ENCODE peak calls at places on chromosomes 2 and 18, in five cellular contexts. One of them, this sample, is unnamed.

GRCh38 chr2:156826342-156826933 is 390.3 kb downstream of the GPD2 start:
- DNase-seq in epithelial cell of prostate: no peak
- DNase-seq in tibial artery: no peak
- DNase-seq in mammary epithelial cell: peak
- DNase-seq in osteoblast: no peak
- DNase-seq in this sample: peak

GRCh38 chr2:96918754-96919550 is 49.1 kb upstream of the SEMA4C start:
- DNase-seq in epithelial cell of prostate: no peak
- DNase-seq in tibial artery: no peak
- DNase-seq in mammary epithelial cell: no peak
- DNase-seq in osteoblast: no peak
- DNase-seq in this sample: no peak

GRCh38 chr18:79784965-79785770 is 12.6 kb upstream of the KCNG2 start:
- DNase-seq in epithelial cell of prostate: no peak
- DNase-seq in tibial artery: no peak
- DNase-seq in mammary epithelial cell: peak
- DNase-seq in osteoblast: peak
- DNase-seq in this sample: no peak

GRCh38 chr18:79915161-79916127 is 36.0 kb downstream of the SLC66A2 start:
- DNase-seq in epithelial cell of prostate: no peak
- DNase-seq in tibial artery: peak
- DNase-seq in mammary epithelial cell: no peak
- DNase-seq in osteoblast: peak
- DNase-seq in this sample: no peak

GRCh38 chr18:59696311-59697235 is 650 bp downstream of the CCBE1 start:
- DNase-seq in epithelial cell of prostate: no peak
- DNase-seq in tibial artery: no peak
- DNase-seq in mammary epithelial cell: peak
- DNase-seq in osteoblast: no peak
- DNase-seq in this sample: peak

GRCh38 chr2:43312751-43313641 is 86.6 kb upstream of the ZFP36L2 start:
- DNase-seq in epithelial cell of prostate: no peak
- DNase-seq in tibial artery: no peak
- DNase-seq in mammary epithelial cell: no peak
- DNase-seq in osteoblast: peak
- DNase-seq in this sample: no peak

GRCh38 chr2:43802135-43802534 is 28.3 kb downstream of the DYNC2LI1 start:
- DNase-seq in epithelial cell of prostate: no peak
- DNase-seq in tibial artery: no peak
- DNase-seq in mammary epithelial cell: no peak
- DNase-seq in osteoblast: no peak
- DNase-seq in this sample: no peak

GRCh38 chr2:129375587-129375986 is 603.9 kb upstream of the RAB6C start:
- DNase-seq in epithelial cell of prostate: no peak
- DNase-seq in tibial artery: no peak
- DNase-seq in mammary epithelial cell: no peak
- DNase-seq in osteoblast: no peak
- DNase-seq in this sample: no peak

GRCh38 chr2:24399434-24400206 is 39.3 kb upstream of the ITSN2 start:
- DNase-seq in epithelial cell of prostate: no peak
- DNase-seq in tibial artery: no peak
- DNase-seq in mammary epithelial cell: no peak
- DNase-seq in osteoblast: no peak
- DNase-seq in this sample: no peak

GRCh38 chr2:65292461-65293127 is 65.0 kb downstream of the ACTR2 start:
- DNase-seq in epithelial cell of prostate: no peak
- DNase-seq in tibial artery: no peak
- DNase-seq in mammary epithelial cell: no peak
- DNase-seq in osteoblast: no peak
- DNase-seq in this sample: no peak

GRCh38 chr2:157897106-157897971 is 21.2 kb upstream of the ACVR1 start:
- DNase-seq in epithelial cell of prostate: no peak
- DNase-seq in tibial artery: no peak
- DNase-seq in mammary epithelial cell: no peak
- DNase-seq in osteoblast: no peak
- DNase-seq in this sample: no peak

GRCh38 chr18:48036641-48037421 is 106.4 kb upstream of the SMAD2 start:
- DNase-seq in epithelial cell of prostate: no peak
- DNase-seq in tibial artery: peak
- DNase-seq in mammary epithelial cell: no peak
- DNase-seq in osteoblast: peak
- DNase-seq in this sample: no peak

GRCh38 chr18:48784654-48785053 is 166.1 kb downstream of the SMAD7 start:
- DNase-seq in epithelial cell of prostate: no peak
- DNase-seq in tibial artery: no peak
- DNase-seq in mammary epithelial cell: no peak
- DNase-seq in osteoblast: peak
- DNase-seq in this sample: no peak

GRCh38 chr2:75139171-75139570 is 60.1 kb downstream of the TACR1 start:
- DNase-seq in epithelial cell of prostate: no peak
- DNase-seq in tibial artery: no peak
- DNase-seq in mammary epithelial cell: no peak
- DNase-seq in osteoblast: no peak
- DNase-seq in this sample: no peak

GRCh38 chr2:198040820-198041219 is 236.4 kb downstream of the PLCL1 start:
- DNase-seq in epithelial cell of prostate: no peak
- DNase-seq in tibial artery: no peak
- DNase-seq in mammary epithelial cell: no peak
- DNase-seq in osteoblast: no peak
- DNase-seq in this sample: no peak

GRCh38 chr2:156320491-156320896 is 12.0 kb downstream of the NR4A2 start:
- DNase-seq in epithelial cell of prostate: no peak
- DNase-seq in tibial artery: peak
- DNase-seq in mammary epithelial cell: no peak
- DNase-seq in osteoblast: peak
- DNase-seq in this sample: no peak

GRCh38 chr2:165176780-165177179 is 27.1 kb downstream of the SCN3A start:
- DNase-seq in epithelial cell of prostate: no peak
- DNase-seq in tibial artery: no peak
- DNase-seq in mammary epithelial cell: no peak
- DNase-seq in osteoblast: no peak
- DNase-seq in this sample: no peak

GRCh38 chr2:24409700-24410556 is 49.6 kb upstream of the ITSN2 start:
- DNase-seq in epithelial cell of prostate: no peak
- DNase-seq in tibial artery: peak
- DNase-seq in mammary epithelial cell: peak
- DNase-seq in osteoblast: peak
- DNase-seq in this sample: peak

GRCh38 chr2:115910270-115910669 is 1467.8 kb downstream of the DPP10 start:
- DNase-seq in epithelial cell of prostate: no peak
- DNase-seq in tibial artery: no peak
- DNase-seq in mammary epithelial cell: no peak
- DNase-seq in osteoblast: no peak
- DNase-seq in this sample: no peak

GRCh38 chr2:28904295-28904694 is 9.8 kb downstream of the WDR43 start:
- DNase-seq in epithelial cell of prostate: no peak
- DNase-seq in tibial artery: no peak
- DNase-seq in mammary epithelial cell: peak
- DNase-seq in osteoblast: no peak
- DNase-seq in this sample: no peak

GRCh38 chr18:79397288-79397829 is 1.6 kb downstream of the NFATC1 start:
- DNase-seq in epithelial cell of prostate: no peak
- DNase-seq in tibial artery: no peak
- DNase-seq in mammary epithelial cell: no peak
- DNase-seq in osteoblast: peak
- DNase-seq in this sample: no peak

GRCh38 chr2:241030883-241031282 is 32.5 kb downstream of the SNED1 start:
- DNase-seq in epithelial cell of prostate: no peak
- DNase-seq in tibial artery: no peak
- DNase-seq in mammary epithelial cell: no peak
- DNase-seq in osteoblast: no peak
- DNase-seq in this sample: no peak

GRCh38 chr2:134246154-134246874 is 7.6 kb upstream of the MGAT5 start:
- DNase-seq in epithelial cell of prostate: no peak
- DNase-seq in tibial artery: no peak
- DNase-seq in mammary epithelial cell: no peak
- DNase-seq in osteoblast: no peak
- DNase-seq in this sample: no peak
- H3K27ac ChIP-seq in epithelial cell of prostate: no peak
- H3K27ac ChIP-seq in tibial artery: no peak
- H3K27ac ChIP-seq in mammary epithelial cell: no peak
- H3K27ac ChIP-seq in osteoblast: no peak
- H3K27ac ChIP-seq in this sample: no peak

DNA sequence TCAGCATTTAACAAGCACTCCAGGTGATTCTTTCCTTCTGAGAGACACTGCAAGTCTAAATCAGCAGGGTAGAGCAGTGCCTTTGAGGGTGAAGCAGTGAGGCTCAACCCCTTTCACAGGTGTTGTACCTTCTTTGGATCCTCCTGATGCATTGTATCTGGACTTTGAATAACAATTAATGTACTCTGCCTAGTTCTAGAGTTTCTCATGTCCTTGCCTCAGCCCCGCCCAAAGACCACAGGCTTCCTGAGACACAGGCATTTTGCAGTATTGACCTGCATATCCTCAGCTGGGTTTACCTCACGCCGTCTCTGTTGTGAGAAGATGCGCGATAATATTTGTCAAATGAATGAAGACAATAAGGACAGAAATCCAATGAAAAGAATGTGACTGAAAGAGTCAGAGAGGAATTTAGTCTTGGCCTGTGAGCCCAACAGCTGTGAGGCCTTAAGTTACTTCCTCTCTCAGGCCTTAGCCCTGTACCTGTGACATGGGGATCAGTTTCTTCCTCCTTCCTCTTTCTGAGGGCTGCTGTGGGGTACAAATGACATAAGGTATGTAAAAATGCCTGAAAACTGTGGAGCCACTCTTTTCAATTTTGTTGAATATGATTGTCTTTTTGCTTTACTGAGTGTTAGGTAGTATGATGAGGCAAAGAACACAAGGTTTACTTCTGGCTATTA is 43.7 kb downstream of the WIPF1 start:
- DNase-seq in epithelial cell of prostate: no peak
- DNase-seq in tibial artery: no peak
- DNase-seq in mammary epithelial cell: no peak
- DNase-seq in osteoblast: no peak
- DNase-seq in this sample: no peak
- H3K27ac ChIP-seq in epithelial cell of prostate: no peak
- H3K27ac ChIP-seq in tibial artery: no peak
- H3K27ac ChIP-seq in mammary epithelial cell: no peak
- H3K27ac ChIP-seq in osteoblast: no peak
- H3K27ac ChIP-seq in this sample: no peak

GRCh38 chr2:99559075-99559662 is 69.4 kb upstream of the REV1 start:
- DNase-seq in epithelial cell of prostate: no peak
- DNase-seq in tibial artery: peak
- DNase-seq in mammary epithelial cell: peak
- DNase-seq in osteoblast: peak
- DNase-seq in this sample: peak

GRCh38 chr2:99554238-99554637 is 64.4 kb upstream of the REV1 start:
- DNase-seq in epithelial cell of prostate: no peak
- DNase-seq in tibial artery: no peak
- DNase-seq in mammary epithelial cell: no peak
- DNase-seq in osteoblast: no peak
- DNase-seq in this sample: no peak

GRCh38 chr2:99552529-99552928 is 62.7 kb upstream of the REV1 start:
- DNase-seq in epithelial cell of prostate: no peak
- DNase-seq in tibial artery: no peak
- DNase-seq in mammary epithelial cell: no peak
- DNase-seq in osteoblast: no peak
- DNase-seq in this sample: no peak

GRCh38 chr2:99550368-99550767 is 60.6 kb upstream of the REV1 start:
- DNase-seq in epithelial cell of prostate: no peak
- DNase-seq in tibial artery: no peak
- DNase-seq in mammary epithelial cell: no peak
- DNase-seq in osteoblast: no peak
- DNase-seq in this sample: no peak

GRCh38 chr2:99555410-99555809 is 65.6 kb upstream of the REV1 start:
- DNase-seq in epithelial cell of prostate: no peak
- DNase-seq in tibial artery: no peak
- DNase-seq in mammary epithelial cell: no peak
- DNase-seq in osteoblast: no peak
- DNase-seq in this sample: no peak
- H3K27ac ChIP-seq in epithelial cell of prostate: no peak
- H3K27ac ChIP-seq in tibial artery: no peak
- H3K27ac ChIP-seq in mammary epithelial cell: no peak
- H3K27ac ChIP-seq in osteoblast: no peak
- H3K27ac ChIP-seq in this sample: no peak

GRCh38 chr2:6011871-6012380 is 319.7 kb downstream of the SOX11 start:
- DNase-seq in epithelial cell of prostate: no peak
- DNase-seq in tibial artery: no peak
- DNase-seq in mammary epithelial cell: no peak
- DNase-seq in osteoblast: no peak
- DNase-seq in this sample: no peak

DNA sequence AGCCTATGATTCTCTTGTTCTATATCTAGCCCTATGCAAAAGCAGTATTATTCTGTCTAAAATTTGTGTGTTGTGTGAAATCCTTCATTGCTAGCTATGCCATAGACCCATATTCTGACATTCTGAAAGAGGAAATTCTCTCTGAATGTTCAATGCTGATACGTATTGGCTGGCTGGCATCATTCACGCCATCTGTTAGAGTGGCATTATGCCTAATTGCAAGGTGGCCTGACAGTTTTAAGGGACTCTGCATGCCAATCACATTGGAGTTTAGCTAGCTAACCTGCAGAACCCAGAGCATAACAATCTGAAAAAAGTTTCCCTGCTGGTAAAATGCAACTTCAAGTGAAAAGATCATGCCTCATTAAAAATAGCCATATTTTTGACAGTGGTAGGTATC is 316.0 kb downstream of the SOX11 start:
- DNase-seq in epithelial cell of prostate: no peak
- DNase-seq in tibial artery: no peak
- DNase-seq in mammary epithelial cell: no peak
- DNase-seq in osteoblast: no peak
- DNase-seq in this sample: no peak
- H3K27ac ChIP-seq in epithelial cell of prostate: no peak
- H3K27ac ChIP-seq in tibial artery: no peak
- H3K27ac ChIP-seq in mammary epithelial cell: no peak
- H3K27ac ChIP-seq in osteoblast: no peak
- H3K27ac ChIP-seq in this sample: no peak

DNA sequence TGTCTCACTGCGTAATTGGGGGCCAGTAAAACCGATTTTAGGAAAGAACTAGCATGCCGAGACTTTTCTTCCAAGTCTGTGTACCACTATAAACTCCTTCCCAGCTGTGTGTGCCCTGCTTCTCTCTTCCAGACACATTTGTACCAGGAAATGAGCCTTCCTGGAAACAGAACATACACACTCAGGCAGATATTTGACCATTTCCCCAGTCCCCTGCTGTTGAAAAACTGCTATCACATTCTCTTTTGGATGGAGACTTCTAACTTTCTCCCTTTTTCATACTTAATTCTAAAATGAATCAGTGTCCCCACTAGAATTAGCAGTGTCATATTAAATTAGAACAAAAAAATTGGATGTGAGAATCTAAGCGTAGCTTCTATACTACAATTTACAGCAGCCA is 20.2 kb downstream of the DSG4 start:
- DNase-seq in epithelial cell of prostate: no peak
- DNase-seq in tibial artery: no peak
- DNase-seq in mammary epithelial cell: no peak
- DNase-seq in osteoblast: no peak
- DNase-seq in this sample: no peak
- H3K27ac ChIP-seq in epithelial cell of prostate: no peak
- H3K27ac ChIP-seq in tibial artery: no peak
- H3K27ac ChIP-seq in mammary epithelial cell: no peak
- H3K27ac ChIP-seq in osteoblast: no peak
- H3K27ac ChIP-seq in this sample: no peak